ENCODE peak calls at places on chromosomes 2 and 18, in five cellular contexts. F is GM12878, L is NT2/D1, J is HepG2, W is H1. U is an unnamed sample.

GRCh38 chr2:16861154-16861929 is 195.7 kb upstream of the CYRIA start:
- DNase-seq in F (no peak), L (no peak), J (no peak), W (no peak), U (no peak)

GRCh38 chr2:15943378-15943851 is 3.1 kb downstream of the MYCN start:
- DNase-seq in F (no peak), L (no peak), J (no peak), W (peak; percentile 71), U (peak; percentile 62)

GRCh38 chr2:95375532-95376221 is 26.8 kb upstream of the FAHD2A start:
- DNase-seq in F (no peak), L (no peak), J (no peak), W (no peak), U (no peak)

GRCh38 chr2:121074322-121074932 is 210.6 kb downstream of the TFCP2L1 start:
- DNase-seq in F (no peak), L (no peak), J (no peak), W (peak; percentile 60), U (no peak)

GRCh38 chr18:49031511-49032188 is 80.9 kb upstream of the SMAD7 start:
- DNase-seq in F (no peak), L (no peak), J (no peak), W (peak; percentile 41), U (no peak)

GRCh38 chr2:239466755-239467271 is 66.0 kb upstream of the HDAC4 start:
- DNase-seq in F (no peak), L (no peak), J (no peak), W (no peak), U (no peak)

GRCh38 chr2:48508461-48509124 is 21.4 kb upstream of the STON1 start:
- DNase-seq in F (no peak), L (peak; percentile 74), J (peak; percentile 75), W (no peak), U (no peak)

GRCh38 chr2:240728827-240729226 is 37.2 kb downstream of the AQP12A start:
- DNase-seq in F (no peak), L (no peak), J (no peak), W (no peak), U (no peak)

GRCh38 chr2:26590960-26591618 is 50.1 kb downstream of the CIB4 start:
- DNase-seq in F (no peak), L (no peak), J (no peak), W (peak; percentile 27), U (no peak)

GRCh38 chr2:47867205-47867604 is 39.1 kb downstream of the FBXO11 start:
- DNase-seq in F (no peak), L (no peak), J (no peak), W (no peak), U (no peak)

GRCh38 chr2:23673830-23674679 is 252.9 kb downstream of the ATAD2B start:
- DNase-seq in F (no peak), L (peak; percentile 28), J (peak; percentile 30), W (peak; percentile 70), U (peak; percentile 13)

GRCh38 chr2:74695663-74696062 is 41.6 kb downstream of the SEMA4F start:
- DNase-seq in F (no peak), L (no peak), J (no peak), W (no peak), U (no peak)
- TF ChIP-seq SUZ12 in F (no peak), L (no peak), J (no peak), W (no peak), U (no peak)

GRCh38 chr2:216833076-216833475 is 26.8 kb downstream of the TNP1 start:
- DNase-seq in F (no peak), L (no peak), J (no peak), W (no peak), U (no peak)
- TF ChIP-seq SUZ12 in F (no peak), L (no peak), J (no peak), W (no peak), U (no peak)

GRCh38 chr18:41905786-41906527 is 49.1 kb upstream of the PIK3C3 start:
- DNase-seq in F (no peak), L (no peak), J (no peak), W (no peak), U (no peak)
- TF ChIP-seq SUZ12 in F (no peak), L (no peak), J (no peak), W (no peak), U (no peak)

GRCh38 chr2:29751390-29751789 is 170.0 kb downstream of the ALK start:
- DNase-seq in F (no peak), L (no peak), J (no peak), W (no peak), U (no peak)
- TF ChIP-seq SUZ12 in F (no peak), L (no peak), J (no peak), W (no peak), U (no peak)

GRCh38 chr2:221422516-221423211 is 149.4 kb downstream of the EPHA4 start:
- DNase-seq in F (no peak), L (no peak), J (no peak), W (no peak), U (no peak)
- TF ChIP-seq SUZ12 in F (no peak), L (no peak), J (no peak), W (no peak), U (no peak)

DNA sequence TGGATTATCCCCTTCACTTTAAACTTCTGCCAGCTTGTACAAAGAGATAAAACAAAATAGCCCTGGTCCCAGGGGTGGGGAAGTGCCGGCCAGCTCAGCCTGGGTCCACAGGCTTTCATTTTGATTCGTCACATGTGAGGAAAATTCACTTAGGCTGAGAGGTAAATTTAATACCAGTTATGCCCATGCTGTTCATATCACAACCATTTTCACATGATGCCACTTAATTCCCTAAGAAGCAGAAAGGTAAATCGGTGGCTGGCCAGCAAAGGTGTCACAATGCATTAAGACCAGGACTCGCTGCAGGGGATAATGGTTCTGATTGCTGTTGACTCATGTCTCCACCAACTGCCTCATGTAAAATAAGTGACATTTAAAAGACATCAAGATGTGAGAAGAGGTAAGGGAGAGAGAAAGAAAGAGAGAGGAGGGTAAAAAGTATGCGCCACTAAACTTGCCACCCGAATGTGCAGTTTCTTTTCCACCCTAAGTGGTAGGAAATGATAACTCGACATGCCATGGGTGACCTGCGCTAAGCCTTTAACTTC is 261.0 kb upstream of the SIX3 start:
- DNase-seq in F (no peak), L (no peak), J (no peak), W (no peak), U (no peak)
- TF ChIP-seq SUZ12 in F (no peak), L (no peak), J (no peak), W (no peak), U (no peak)

GRCh38 chr18:61502472-61502871 is 169.2 kb downstream of the CDH20 start:
- DNase-seq in F (peak; percentile 5), L (peak; percentile 28), J (peak; percentile 21), W (peak; percentile 64), U (peak; percentile 43)
- TF ChIP-seq SUZ12 in F (no peak), L (no peak), J (no peak), W (no peak), U (no peak)